ENCODE peak calls at places on chromosomes 3 and 15, in seven cellular contexts. C is coronary artery; H is HFF-Myc; A is naive thymus-derived CD4-positive, alpha-beta T cell; U is GM04504; F is stimulated activated CD4-positive, alpha-beta T cell treated with anti-CD3 and anti-CD28 coated beads, Interleukin-15, amount 100 ng/mL, for 1 hour; O is activated T-cell treated with anti-CD3 and anti-CD28 coated beads for 1 hour. I is an unnamed sample.

GRCh38 chr15:66952756-66953522 is 112.5 kb upstream of the SMAD3 start:
- DNase-seq in H (no peak), U (no peak), C (peak; percentile 62), F (no peak), O (no peak), A (no peak), I (no peak)

GRCh38 chr15:80450811-80451321 is 46.7 kb downstream of the ARNT2 start:
- DNase-seq in H (no peak), C (peak; percentile 47), F (no peak), A (no peak), U (no peak), O (no peak), I (no peak)

GRCh38 chr15:29268706-29269484 is 727 bp downstream of the NSMCE3 start:
- DNase-seq in U (no peak), H (no peak), C (no peak), A (peak; percentile 67), F (peak; percentile 7), O (peak; percentile 27), I (no peak)

GRCh38 chr15:73755481-73755880 is 2.3 kb upstream of the INSYN1 start:
- DNase-seq in U (no peak), O (no peak), C (no peak), H (no peak), F (no peak), A (no peak), I (no peak)

GRCh38 chr15:52337198-52337853 is 41.7 kb upstream of the MYO5C start:
- DNase-seq in H (no peak), F (no peak), O (no peak), A (no peak), U (no peak), C (no peak), I (no peak)

GRCh38 chr3:187271582-187271981 is 20.0 kb downstream of the MASP1 start:
- DNase-seq in H (no peak), A (no peak), F (no peak), O (no peak), C (no peak), U (no peak), I (no peak)

GRCh38 chr15:95371664-95372063 is 958.8 kb upstream of the NR2F2 start:
- DNase-seq in U (no peak), H (no peak), F (no peak), A (no peak), C (no peak), O (no peak), I (no peak)

GRCh38 chr15:63800245-63800644 is 33.5 kb downstream of the HERC1 start:
- DNase-seq in O (no peak), H (no peak), F (no peak), C (no peak), A (no peak), U (no peak), I (no peak)

GRCh38 chr15:30791239-30791638 is 112.5 kb upstream of the FAN1 start:
- DNase-seq in F (no peak), O (no peak), C (no peak), H (no peak), U (no peak), A (no peak), I (no peak)

GRCh38 chr3:10272977-10273376 is 19.8 kb downstream of the GHRL start:
- DNase-seq in H (no peak), A (no peak), F (no peak), U (no peak), O (no peak), C (no peak), I (no peak)

GRCh38 chr15:43127752-43128151 is 5.6 kb upstream of the TMEM62 start:
- DNase-seq in C (no peak), A (no peak), H (no peak), U (no peak), O (no peak), F (no peak), I (no peak)

GRCh38 chr15:51319539-51319938 is 18.9 kb downstream of the CYP19A1 start:
- DNase-seq in C (peak; percentile 8), A (no peak), O (no peak), H (no peak), U (no peak), F (no peak), I (no peak)

GRCh38 chr15:36682091-36682490 is 102.7 kb downstream of the CDIN1 start:
- DNase-seq in U (peak; percentile 5), A (no peak), F (no peak), H (no peak), O (no peak), C (no peak), I (no peak)

GRCh38 chr3:179653777-179654117 is 907 bp downstream of the USP13 start:
- DNase-seq in F (no peak), C (no peak), U (no peak), H (no peak), O (no peak), A (no peak), I (no peak)

GRCh38 chr3:42589382-42590109 is 1.1 kb upstream of the SS18L2 start:
- DNase-seq in C (no peak), O (no peak), H (no peak), A (no peak), F (no peak), U (no peak), I (no peak)